ENCODE peak calls at places on chromosomes 13 and 19, in eight cellular contexts. O, K, W, I, Z, H, A and Q are unnamed samples. For H3K27me3, the result is how much of the 10 kb centered on the place peaks cover.

GRCh38 chr13:30802953-30803478 is 67.7 kb downstream of the ALOX5AP start:
- DNase-seq in O (peak), K (peak), W (peak), I (peak), Z (peak), H (peak), A (no peak), Q (peak)

GRCh38 chr13:113970810-113971470 is 2.9 kb downstream of the C13orf46 start:
- DNase-seq in O (peak), K (peak), W (peak), I (peak), Z (no peak), H (peak), A (no peak), Q (no peak)

GRCh38 chr13:46817081-46817480 is 20.1 kb upstream of the ESD start:
- DNase-seq in O (no peak), K (no peak), W (no peak), I (no peak), Z (no peak), H (peak), A (no peak), Q (no peak)

GRCh38 chr13:34153428-34154180 is 335.7 kb downstream of the RFC3 start:
- DNase-seq in O (no peak), K (no peak), W (no peak), I (no peak), Z (no peak), H (peak), A (no peak), Q (no peak)

GRCh38 chr19:53158119-53158656 is 665 bp downstream of the ZNF347 start:
- DNase-seq in O (peak), K (peak), W (peak), I (peak), Z (no peak), H (peak), A (no peak), Q (peak)

GRCh38 chr13:100526299-100527030 is 62.1 kb downstream of the GGACT start:
- DNase-seq in O (no peak), K (no peak), W (no peak), I (no peak), Z (no peak), H (no peak), A (no peak), Q (no peak)

GRCh38 chr13:110829486-110829885 is 85.4 kb downstream of the ANKRD10 start:
- DNase-seq in O (no peak), K (no peak), W (no peak), I (no peak), Z (no peak), H (no peak), A (no peak), Q (no peak)

GRCh38 chr19:43562698-43563241 is 12.6 kb downstream of the XRCC1 start:
- DNase-seq in O (peak), K (peak), W (peak), I (peak), Z (no peak), H (peak), A (peak), Q (no peak)

GRCh38 chr13:80011448-80012212 is 329.3 kb downstream of the SPRY2 start:
- DNase-seq in O (no peak), K (peak), W (no peak), I (no peak), Z (no peak), H (peak), A (no peak), Q (no peak)

GRCh38 chr13:83216521-83217245 is 665.6 kb downstream of the SLITRK1 start:
- DNase-seq in O (no peak), K (no peak), W (no peak), I (no peak), Z (no peak), H (no peak), A (no peak), Q (no peak)

GRCh38 chr19:49118565-49119410 is at the start of gene C19orf73:
- DNase-seq in O (peak), K (peak), W (peak), I (peak), Z (peak), H (peak), A (peak), Q (peak)

GRCh38 chr13:74325106-74325505 is 190.9 kb upstream of the KLF12 start:
- DNase-seq in O (no peak), K (no peak), W (peak), I (no peak), Z (no peak), H (peak), A (no peak), Q (peak)

GRCh38 chr13:43865892-43866291 is 13.6 kb downstream of the CCDC122 start:
- DNase-seq in O (no peak), K (no peak), W (no peak), I (no peak), Z (peak), H (peak), A (peak), Q (no peak)

GRCh38 chr13:93727301-93728141 is 500.9 kb downstream of the GPC6 start:
- DNase-seq in O (no peak), K (no peak), W (no peak), I (no peak), Z (no peak), H (no peak), A (no peak), Q (no peak)

GRCh38 chr19:41584931-41585330 is 9.0 kb downstream of the CEACAM21 start:
- DNase-seq in O (no peak), K (no peak), W (no peak), I (no peak), Z (no peak), H (no peak), A (no peak), Q (no peak)

DNA sequence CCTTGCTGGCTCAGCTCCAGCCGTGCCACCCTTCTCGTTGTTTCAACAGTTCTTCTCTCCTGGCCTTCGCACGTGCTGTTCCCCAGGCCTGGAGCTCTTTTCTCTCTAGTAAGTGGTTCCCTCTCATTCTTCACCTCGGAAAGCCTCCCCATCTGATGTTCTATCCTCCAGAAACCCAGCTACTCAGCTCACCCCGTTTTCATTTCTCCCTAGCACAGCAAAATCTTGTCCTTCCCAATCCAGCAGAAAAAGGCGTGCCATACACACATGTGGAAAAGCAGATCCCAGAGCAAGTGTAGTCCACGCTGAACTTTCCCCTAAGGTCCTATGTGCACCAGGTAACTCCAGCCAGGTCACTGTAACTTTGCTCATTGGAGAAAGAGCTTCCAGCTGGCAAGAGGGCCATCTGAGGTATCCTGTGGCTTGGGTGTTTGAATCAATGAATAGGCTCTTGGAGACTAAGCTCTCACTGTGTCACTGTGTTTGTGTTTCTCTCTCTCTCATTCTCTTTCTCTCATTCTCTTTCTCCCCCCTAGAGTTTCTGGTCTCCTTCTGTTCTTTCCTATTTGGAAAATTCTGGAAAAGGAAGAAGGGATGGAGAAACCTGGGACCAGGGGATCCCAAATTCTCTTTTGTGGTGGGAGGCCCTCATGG is 49.0 kb downstream of the COLGALT1 start:
- DNase-seq in O (no peak), K (no peak), W (no peak), I (no peak), Z (no peak), H (no peak), A (no peak), Q (no peak)
- H3K27me3 ChIP-seq in O (under half), K (under half), W (under half), I (under half), Z (under half), H (under half), A (under half), Q (under half)

DNA sequence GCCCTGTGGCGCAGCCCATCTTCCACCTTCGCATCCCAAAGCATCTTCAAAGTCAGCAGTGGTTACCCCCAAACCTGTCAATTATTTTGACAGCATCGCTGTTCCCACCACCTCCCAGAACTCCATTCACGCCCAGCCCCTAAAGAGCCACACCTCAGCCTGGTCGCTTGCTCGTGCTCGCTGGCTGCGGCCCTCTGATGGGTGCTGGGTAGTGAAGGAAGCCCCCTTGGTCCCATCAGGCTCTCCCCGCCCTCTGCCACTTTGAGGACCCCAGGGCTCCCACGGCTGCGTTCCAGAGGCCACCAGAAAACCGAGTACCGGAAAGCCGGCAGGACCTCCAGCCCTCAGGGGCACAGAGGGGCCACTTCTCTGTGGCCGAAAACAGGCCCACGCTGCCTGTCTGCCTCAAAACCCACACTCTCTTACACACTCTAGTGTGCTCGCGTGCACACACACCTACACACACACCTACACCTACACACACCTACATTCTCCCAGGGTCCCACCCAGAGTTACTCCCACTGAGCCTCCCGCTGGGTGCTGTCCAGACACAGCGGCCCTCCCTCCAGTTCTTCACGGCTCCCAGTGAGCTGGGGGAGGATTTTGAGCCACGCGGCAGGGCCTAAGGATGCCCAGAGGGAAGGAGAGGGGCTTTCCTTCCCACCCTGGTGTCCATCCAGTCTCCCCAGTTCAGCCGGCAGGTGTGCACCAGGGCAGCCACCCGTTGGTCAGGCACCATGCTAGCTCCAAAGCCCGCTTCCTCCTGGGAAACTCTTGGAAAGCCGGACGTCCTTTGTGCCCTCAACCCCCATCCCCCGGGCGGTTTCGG is 1.9 kb downstream of the VSTM2B start:
- DNase-seq in O (peak), K (no peak), W (no peak), I (no peak), Z (no peak), H (no peak), A (no peak), Q (no peak)
- H3K27me3 ChIP-seq in O (under half), K (half or more), W (under half), I (under half), Z (under half), H (half or more), A (half or more), Q (half or more)

GRCh38 chr13:87671824-87672603 is 843 bp downstream of the SLITRK5 start:
- DNase-seq in O (peak), K (no peak), W (no peak), I (peak), Z (no peak), H (no peak), A (no peak), Q (peak)
- H3K27me3 ChIP-seq in O (under half), K (under half), W (under half), I (under half), Z (under half), H (half or more), A (under half), Q (under half)

DNA sequence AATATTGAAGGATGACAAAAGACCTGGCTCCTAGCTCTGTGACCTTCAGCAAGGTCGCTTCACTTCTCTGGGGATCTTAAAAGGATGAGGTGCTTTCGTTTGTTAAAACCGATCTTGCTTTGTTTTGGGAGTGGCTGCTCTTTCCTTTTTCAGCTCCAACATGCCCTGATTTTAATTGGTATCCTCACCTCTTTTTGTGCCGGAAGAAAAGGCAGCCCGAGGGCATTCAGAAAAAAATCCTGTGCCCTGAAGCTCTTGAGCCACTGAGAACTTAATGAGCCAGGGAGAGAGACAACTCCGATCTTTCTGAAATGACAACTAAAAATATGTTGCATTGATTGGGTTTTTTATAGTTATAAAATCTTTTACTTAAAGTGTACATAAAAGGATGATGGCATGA is 19.4 kb downstream of the CLDN10 start:
- DNase-seq in O (no peak), K (no peak), W (no peak), I (no peak), Z (no peak), H (no peak), A (no peak), Q (no peak)
- H3K27me3 ChIP-seq in O (under half), K (under half), W (under half), I (under half), Z (under half), H (under half), A (under half), Q (under half)

GRCh38 chr13:28493740-28494536 is 990 bp downstream of the FLT1 start:
- DNase-seq in O (peak), K (no peak), W (no peak), I (no peak), Z (no peak), H (no peak), A (no peak), Q (no peak)
- H3K27me3 ChIP-seq in O (under half), K (under half), W (under half), I (under half), Z (under half), H (under half), A (half or more), Q (half or more)

GRCh38 chr13:51862965-51863364 is 1.2 kb downstream of the CCDC70 start:
- DNase-seq in O (no peak), K (no peak), W (no peak), I (no peak), Z (no peak), H (no peak), A (no peak), Q (no peak)
- H3K27me3 ChIP-seq in O (under half), K (under half), W (under half), I (under half), Z (under half), H (under half), A (under half), Q (under half)

GRCh38 chr19:40511487-40511886 is 44.7 kb downstream of the SPTBN4 start:
- DNase-seq in O (no peak), K (no peak), W (no peak), I (no peak), Z (no peak), H (no peak), A (no peak), Q (no peak)
- H3K27me3 ChIP-seq in O (under half), K (under half), W (under half), I (under half), Z (under half), H (half or more), A (under half), Q (under half)

GRCh38 chr13:108003626-108004025 is 211.7 kb downstream of the LIG4 start:
- DNase-seq in O (no peak), K (no peak), W (no peak), I (no peak), Z (no peak), H (no peak), A (peak), Q (no peak)

GRCh38 chr13:108006619-108007018 is 208.7 kb downstream of the LIG4 start:
- DNase-seq in O (no peak), K (no peak), W (no peak), I (no peak), Z (no peak), H (no peak), A (no peak), Q (no peak)

GRCh38 chr13:107999751-108000150 is 215.6 kb downstream of the LIG4 start:
- DNase-seq in O (no peak), K (no peak), W (no peak), I (no peak), Z (no peak), H (no peak), A (peak), Q (no peak)

GRCh38 chr13:108005231-108005630 is 210.1 kb downstream of the LIG4 start:
- DNase-seq in O (no peak), K (no peak), W (no peak), I (no peak), Z (no peak), H (no peak), A (no peak), Q (no peak)

GRCh38 chr13:108000998-108001397 is 214.3 kb downstream of the LIG4 start:
- DNase-seq in O (no peak), K (no peak), W (no peak), I (no peak), Z (no peak), H (no peak), A (no peak), Q (no peak)
- H3K27me3 ChIP-seq in O (under half), K (under half), W (under half), I (under half), Z (under half), H (under half), A (under half), Q (under half)